ENCODE peak calls at places on chromosomes 6 and 20, in four cellular contexts. M is MM.1S, U is tibial nerve, N is heart left ventricle. L is an unnamed sample.

GRCh38 chr20:1945134-1945618 is 48.7 kb downstream of the PDYN start:
- DNase-seq in N (peak; percentile 63), M (no peak), U (peak; percentile 57), L (no peak)

GRCh38 chr6:27503436-27504030 is 30.6 kb upstream of the ZNF184 start:
- DNase-seq in M (peak; percentile 75), N (peak; percentile 42), U (peak; percentile 31), L (no peak)

GRCh38 chr6:151627689-151628444 is 134.1 kb downstream of the CCDC170 start:
- DNase-seq in U (no peak), M (no peak), N (no peak), L (no peak)

GRCh38 chr20:6604179-6604578 is 163.3 kb upstream of the BMP2 start:
- DNase-seq in M (no peak), U (no peak), N (no peak), L (no peak)

GRCh38 chr6:56624046-56624727 is 18.5 kb downstream of the DST start:
- DNase-seq in M (no peak), N (no peak), U (no peak), L (no peak)

GRCh38 chr6:96675617-96676016 is 112.7 kb downstream of the FHL5 start:
- DNase-seq in N (no peak), M (no peak), U (no peak), L (no peak)

GRCh38 chr6:26575494-26575939 is 21.2 kb upstream of the ABT1 start:
- DNase-seq in U (no peak), N (no peak), M (no peak), L (no peak)

GRCh38 chr6:24484657-24485318 is 4.6 kb downstream of the GPLD1 start:
- DNase-seq in N (no peak), M (no peak), U (no peak), L (no peak)

GRCh38 chr6:111503194-111503593 is 20.2 kb upstream of the REV3L start:
- DNase-seq in U (no peak), N (no peak), M (no peak), L (no peak)

GRCh38 chr6:1639430-1639829 is 29.7 kb downstream of the FOXC1 start:
- DNase-seq in U (no peak), N (no peak), M (no peak), L (no peak)

GRCh38 chr6:17583811-17584210 is 16.3 kb upstream of the FAM8A1 start:
- DNase-seq in U (no peak), M (no peak), N (no peak), L (no peak)

GRCh38 chr6:69584913-69585729 is 211.7 kb downstream of the LMBRD1 start:
- DNase-seq in U (no peak), N (no peak), M (peak; percentile 85), L (no peak)

GRCh38 chr6:15026832-15027231 is 219.0 kb upstream of the JARID2 start:
- DNase-seq in M (no peak), U (no peak), N (no peak), L (no peak)

GRCh38 chr6:138817799-138818198 is 21.9 kb downstream of the ECT2L start:
- DNase-seq in M (no peak), U (no peak), N (no peak), L (no peak)

DNA sequence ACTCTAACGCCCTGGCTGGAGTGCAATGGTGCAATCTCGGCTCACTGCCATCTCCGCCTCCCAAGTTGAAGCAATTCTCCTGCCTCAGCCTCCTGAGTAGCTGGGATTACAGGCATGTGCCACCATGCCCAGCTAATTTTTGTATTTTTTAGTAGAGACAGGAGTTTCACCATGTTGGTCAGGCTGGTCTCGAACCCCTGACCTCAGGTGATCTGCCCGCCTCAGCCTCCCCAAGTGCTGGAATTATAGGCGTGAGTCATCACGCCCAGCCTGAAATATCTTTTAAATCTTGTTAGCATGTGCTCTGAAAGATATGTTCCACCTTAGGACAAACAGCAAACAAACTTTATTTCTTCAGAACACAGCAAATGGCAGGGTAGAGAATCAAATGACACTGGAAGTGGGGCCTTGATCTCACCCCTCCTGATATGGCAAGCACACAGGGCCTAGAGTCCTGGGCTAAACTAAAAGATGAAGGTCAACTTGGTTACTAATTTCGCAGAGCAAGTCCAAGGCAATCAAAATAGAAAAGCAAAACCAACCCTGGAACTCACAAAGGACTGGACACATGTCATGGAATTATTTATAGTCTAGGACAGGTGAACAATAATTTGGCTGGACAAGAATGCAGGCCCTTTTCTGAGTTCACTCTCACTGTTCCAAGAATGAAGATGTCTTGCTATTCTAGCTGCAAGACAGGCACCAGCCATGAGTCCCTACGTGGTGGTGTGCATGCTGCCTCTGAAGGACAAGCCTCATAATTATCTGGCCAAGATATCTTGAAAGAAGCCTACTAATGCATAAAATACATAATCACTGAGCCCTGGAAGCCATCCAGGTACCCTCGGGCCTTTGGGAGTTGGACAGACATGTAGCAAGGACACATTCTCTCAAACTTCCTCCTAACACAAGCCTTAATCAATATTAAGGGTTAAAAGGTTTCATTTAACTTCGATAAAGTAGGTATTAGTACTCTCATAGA is 35.6 kb downstream of the B4GALT5 start:
- DNase-seq in M (no peak), N (no peak), U (no peak), L (no peak)
- H3K4me3 ChIP-seq in M (no peak overlapping the region), N (no peak overlapping the region), U (no peak overlapping the region), L (no peak overlapping the region)

DNA sequence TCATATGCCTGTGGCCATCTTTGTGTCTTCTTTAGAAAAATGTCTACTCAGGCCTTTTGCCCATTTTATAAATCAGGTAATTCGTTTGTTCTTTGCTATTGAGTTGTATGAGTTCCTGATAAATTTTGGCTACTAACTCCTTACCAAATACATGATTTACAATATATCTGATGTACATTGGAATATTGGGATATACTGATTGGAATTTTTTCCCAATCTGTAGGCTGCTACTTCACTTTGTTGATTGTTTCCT is 39.2 kb downstream of the BACH2 start:
- DNase-seq in U (no peak), N (no peak), M (no peak), L (no peak)
- H3K27ac ChIP-seq in U (no peak overlapping the region), N (no peak overlapping the region), M (no peak overlapping the region), L (no peak overlapping the region)

GRCh38 chr6:168041928-168042327 is 37.1 kb downstream of the FRMD1 start:
- DNase-seq in U (no peak), M (no peak), N (no peak), L (no peak)

GRCh38 chr6:168039849-168040248 is 39.2 kb downstream of the FRMD1 start:
- DNase-seq in M (no peak), U (no peak), N (no peak), L (no peak)

GRCh38 chr6:168042426-168043192 is 36.4 kb downstream of the FRMD1 start:
- DNase-seq in M (no peak), N (no peak), U (peak; percentile 9), L (peak; percentile 22)

GRCh38 chr6:168039301-168039700 is 39.7 kb downstream of the FRMD1 start:
- DNase-seq in N (no peak), M (no peak), U (no peak), L (peak; percentile 4)

DNA sequence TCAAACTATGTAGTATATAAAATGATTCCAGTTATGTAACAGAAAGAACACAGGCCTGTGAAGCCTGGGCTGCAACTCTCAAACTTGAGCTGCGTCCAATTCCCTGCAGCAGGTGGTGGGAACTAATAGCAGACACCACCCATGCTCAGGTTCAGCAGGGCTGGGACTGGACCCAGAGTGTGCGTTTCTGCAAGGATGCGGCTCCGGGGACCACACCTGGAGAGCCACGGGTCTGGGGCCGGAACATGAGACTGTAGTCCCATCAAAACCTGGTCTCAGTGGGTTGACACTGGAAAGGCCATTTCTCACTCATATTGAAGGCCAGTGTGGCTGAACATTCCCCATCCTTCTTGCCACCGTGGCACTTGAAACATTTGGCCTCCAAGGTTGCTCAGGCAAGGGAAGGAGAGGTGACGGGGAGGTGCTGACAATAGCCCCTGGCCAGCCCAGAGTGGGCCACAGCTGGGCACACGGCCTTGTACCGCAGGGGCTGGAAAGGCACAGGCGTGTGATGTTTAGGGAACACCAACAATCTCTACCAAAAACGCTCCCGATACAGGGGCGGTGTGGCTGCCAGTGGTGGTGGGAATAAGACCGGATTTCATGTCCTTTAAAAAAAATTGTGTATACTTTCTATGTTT is 38.0 kb downstream of the FRMD1 start:
- DNase-seq in M (no peak), U (no peak), N (no peak), L (no peak)
- TF ChIP-seq CTCF in M (no peak), U (no peak), N (no peak), L (no peak)

GRCh38 chr6:149482542-149483261 is 2.1 kb downstream of the ZC3H12D start:
- DNase-seq in M (no peak), N (no peak), U (no peak), L (no peak)
- H3K4me3 ChIP-seq in M (peak overlapping the region; percentile 45), N (peak overlapping the region; percentile 44), U (peak overlapping the region; percentile 16), L (peak overlapping the region; percentile 27)

L was measured in dorsolateral prefrontal cortex.